ENCODE peak calls at places on chromosomes 3 and 15, in eight cellular contexts. I, K, E, F, N, Y, L and V are unnamed samples.

GRCh38 chr3:14438929-14439328 is 36.5 kb downstream of the SLC6A6 start:
- DNase-seq in K (peak), F (peak), E (no peak), L (no peak), Y (no peak), I (no peak), N (no peak), V (no peak)

GRCh38 chr3:187798531-187799520 is 53.6 kb upstream of the BCL6 start:
- DNase-seq in L (no peak), I (no peak), E (no peak), K (no peak), N (no peak), F (no peak), Y (peak), V (peak)

GRCh38 chr3:105976211-105976610 is 107.4 kb upstream of the CBLB start:
- DNase-seq in Y (no peak), I (no peak), K (no peak), L (no peak), N (no peak), E (no peak), F (no peak), V (no peak)

GRCh38 chr3:6697722-6698121 is 163.2 kb upstream of the GRM7 start:
- DNase-seq in L (no peak), N (no peak), Y (no peak), K (no peak), I (no peak), E (no peak), F (no peak), V (no peak)

GRCh38 chr15:31325432-31325975 is 1.1 kb upstream of the KLF13 start:
- DNase-seq in F (peak), L (peak), N (peak), K (peak), Y (peak), I (no peak), E (peak), V (peak)

GRCh38 chr15:65388306-65389080 is 10.7 kb upstream of the IGDCC3 start:
- DNase-seq in K (no peak), E (no peak), F (no peak), N (no peak), L (no peak), I (no peak), Y (no peak), V (no peak)

GRCh38 chr3:122982202-122983185 is 45.1 kb downstream of the SEMA5B start:
- DNase-seq in K (peak), Y (no peak), E (no peak), I (no peak), L (no peak), F (no peak), N (peak), V (no peak)

GRCh38 chr3:50466177-50466576 is 37.3 kb downstream of the CACNA2D2 start:
- DNase-seq in E (no peak), Y (no peak), N (no peak), L (no peak), F (no peak), I (no peak), K (no peak), V (no peak)

GRCh38 chr15:99385865-99386264 is 134.6 kb downstream of the LRRC28 start:
- DNase-seq in E (peak), F (no peak), K (peak), L (peak), Y (peak), I (no peak), N (peak), V (peak)

GRCh38 chr15:97129684-97130083 is 799.2 kb downstream of the NR2F2 start:
- DNase-seq in N (no peak), E (no peak), L (no peak), K (no peak), F (no peak), Y (no peak), I (no peak), V (no peak)

GRCh38 chr3:47283596-47284364 is 1.0 kb downstream of the KLHL18 start:
- DNase-seq in I (no peak), L (peak), K (no peak), Y (no peak), E (no peak), F (no peak), N (no peak), V (no peak)

GRCh38 chr3:137764001-137764433 is at the start of gene SOX14:
- DNase-seq in L (no peak), K (no peak), E (no peak), F (peak), Y (peak), I (no peak), N (no peak), V (peak)

GRCh38 chr15:67678948-67679347 is 136.4 kb downstream of the MAP2K5 start:
- DNase-seq in I (no peak), N (no peak), E (no peak), K (no peak), Y (no peak), F (no peak), L (no peak), V (no peak)

GRCh38 chr15:47505712-47506542 is 211.4 kb upstream of the SEMA6D start:
- DNase-seq in E (no peak), Y (no peak), N (peak), K (no peak), I (no peak), L (no peak), F (no peak), V (no peak)

GRCh38 chr15:93020976-93021772 is 67.8 kb downstream of the RGMA start:
- DNase-seq in F (no peak), K (no peak), I (no peak), E (no peak), L (no peak), Y (no peak), N (no peak), V (no peak)

GRCh38 chr3:190728574-190729246 is 133.8 kb downstream of the GMNC start:
- DNase-seq in E (no peak), L (no peak), I (no peak), K (no peak), Y (no peak), F (no peak), N (no peak), V (no peak)

GRCh38 chr15:48190932-48191573 is 412 bp upstream of the CTXN2 start:
- DNase-seq in E (no peak), K (peak), N (peak), I (no peak), Y (peak), F (peak), L (peak), V (peak)

GRCh38 chr3:109334572-109334971 is 2.8 kb downstream of the DPPA4 start:
- DNase-seq in F (no peak), N (no peak), Y (no peak), E (no peak), K (no peak), L (no peak), I (no peak), V (no peak)

GRCh38 chr3:132561003-132561402 is 36.1 kb upstream of the ACKR4 start:
- DNase-seq in F (no peak), Y (no peak), E (no peak), N (no peak), K (no peak), I (no peak), L (no peak), V (no peak)

GRCh38 chr3:63656791-63657190 is 4.3 kb downstream of the SNTN start:
- DNase-seq in K (no peak), Y (no peak), F (no peak), N (no peak), E (no peak), I (no peak), L (no peak), V (no peak)

GRCh38 chr3:9906480-9906879 is 3.8 kb downstream of the IL17RE start:
- DNase-seq in I (no peak), F (no peak), N (no peak), E (no peak), L (no peak), Y (no peak), K (no peak), V (no peak)

GRCh38 chr3:182787302-182788036 is 5.8 kb upstream of the ATP11B start:
- DNase-seq in E (no peak), F (no peak), K (no peak), Y (no peak), N (no peak), I (no peak), L (no peak), V (no peak)

GRCh38 chr3:151226088-151226563 is 23.1 kb upstream of the GPR171 start:
- DNase-seq in K (no peak), E (no peak), N (no peak), I (no peak), Y (no peak), F (no peak), L (no peak), V (no peak)

GRCh38 chr3:194324823-194325327 is 26.3 kb downstream of the CPN2 start:
- DNase-seq in L (no peak), I (no peak), Y (no peak), N (no peak), E (no peak), K (no peak), F (no peak), V (no peak)

GRCh38 chr3:194325424-194326165 is 25.5 kb downstream of the CPN2 start:
- DNase-seq in K (no peak), I (no peak), E (no peak), N (no peak), Y (no peak), L (no peak), F (no peak), V (no peak)

GRCh38 chr3:194321666-194322640 is 29.2 kb downstream of the CPN2 start:
- DNase-seq in F (no peak), K (no peak), N (no peak), I (no peak), E (no peak), L (peak), Y (no peak), V (no peak)

GRCh38 chr3:194322701-194323174 is 28.4 kb downstream of the CPN2 start:
- DNase-seq in N (no peak), Y (no peak), F (no peak), L (no peak), I (no peak), K (no peak), E (no peak), V (peak)

DNA sequence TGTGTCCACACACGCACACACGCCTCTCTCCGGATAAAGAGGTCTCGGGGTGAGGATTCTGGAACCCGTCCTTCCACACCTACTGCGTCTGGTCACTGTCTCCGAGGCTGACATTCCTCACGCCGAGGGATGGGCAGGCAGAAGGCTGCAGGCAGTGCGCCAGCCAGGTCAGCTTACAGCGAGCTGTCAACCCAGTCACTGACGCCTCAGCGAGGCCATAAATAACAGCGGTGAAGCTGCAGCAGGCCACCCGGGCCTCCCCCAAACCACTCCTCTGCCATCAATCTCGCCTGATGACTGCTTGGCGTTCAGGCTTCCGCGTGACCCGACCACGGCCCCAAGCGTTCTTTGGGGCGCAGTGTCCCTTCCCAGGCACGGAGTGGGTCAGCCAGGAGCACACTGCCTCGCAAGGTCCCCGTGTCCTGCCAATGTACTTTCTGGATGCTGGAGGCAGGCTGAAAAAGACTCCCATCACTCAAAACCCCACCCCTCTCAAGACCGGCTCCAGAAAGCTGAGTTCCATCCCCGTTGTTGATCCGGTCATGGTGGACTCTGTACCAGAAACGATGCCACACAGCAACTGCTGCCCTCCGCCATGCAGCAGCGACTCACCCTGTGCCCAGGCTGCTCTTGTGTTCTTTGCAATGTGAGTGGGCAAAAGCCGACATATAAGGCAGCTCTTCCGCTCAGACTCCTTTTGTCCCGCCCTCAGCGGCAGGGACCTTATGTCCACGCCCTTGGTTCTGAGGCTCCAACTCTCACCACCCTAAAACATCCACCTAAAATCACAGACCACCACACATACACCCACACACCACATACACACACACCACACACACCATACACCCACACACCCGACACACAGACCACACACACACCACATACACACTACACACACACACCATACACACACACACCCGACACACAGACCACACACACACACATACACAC is 27.1 kb downstream of the CPN2 start:
- DNase-seq in K (peak), E (peak), N (peak), L (no peak), Y (no peak), I (no peak), F (no peak), V (peak)
- H3K27ac ChIP-seq in K (peak), E (no peak), N (peak), L (no peak), Y (no peak), I (peak), F (no peak), V (no peak)

DNA sequence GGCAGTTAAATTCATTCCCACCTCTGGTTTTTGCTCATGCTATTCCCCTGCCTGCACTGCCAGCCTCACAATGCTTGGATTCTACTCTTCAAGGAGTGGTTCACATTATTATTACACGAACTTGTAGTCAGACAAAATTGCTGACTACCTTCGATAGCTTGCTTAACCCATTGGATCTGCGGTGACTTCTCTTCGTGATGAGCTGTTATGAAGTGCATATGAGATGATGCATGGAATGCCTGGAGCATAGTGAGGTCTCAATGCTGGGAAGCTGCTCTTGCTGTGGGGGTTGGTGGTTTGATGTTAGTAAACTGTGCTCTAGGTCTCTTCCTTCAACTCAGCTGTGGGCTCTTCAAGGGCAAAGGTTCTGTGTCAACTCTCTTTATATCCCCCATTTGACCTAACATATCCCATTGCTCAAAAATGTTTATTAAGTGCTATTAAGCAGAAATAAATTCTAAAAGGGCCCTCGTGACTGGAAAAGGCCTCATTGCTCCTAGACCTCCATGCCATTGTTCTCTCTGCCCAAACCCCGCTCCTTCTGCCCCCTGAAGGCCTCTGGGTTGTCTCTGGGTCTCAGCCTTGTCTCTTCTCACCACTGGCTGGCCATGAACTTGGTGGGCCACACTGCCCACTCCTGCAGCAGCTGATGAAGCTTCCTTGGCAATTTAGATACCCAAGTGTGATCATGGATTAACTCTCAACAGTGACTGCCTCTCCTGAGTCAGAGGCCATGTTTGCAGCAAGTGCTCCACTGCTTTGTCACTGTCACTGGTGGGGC is 4.5 kb upstream of the SLCO2A1 start:
- DNase-seq in L (no peak), K (no peak), I (no peak), Y (no peak), F (no peak), N (no peak), E (no peak), V (no peak)
- H3K27ac ChIP-seq in L (no peak), K (no peak), I (no peak), Y (no peak), F (no peak), N (no peak), E (no peak), V (no peak)

DNA sequence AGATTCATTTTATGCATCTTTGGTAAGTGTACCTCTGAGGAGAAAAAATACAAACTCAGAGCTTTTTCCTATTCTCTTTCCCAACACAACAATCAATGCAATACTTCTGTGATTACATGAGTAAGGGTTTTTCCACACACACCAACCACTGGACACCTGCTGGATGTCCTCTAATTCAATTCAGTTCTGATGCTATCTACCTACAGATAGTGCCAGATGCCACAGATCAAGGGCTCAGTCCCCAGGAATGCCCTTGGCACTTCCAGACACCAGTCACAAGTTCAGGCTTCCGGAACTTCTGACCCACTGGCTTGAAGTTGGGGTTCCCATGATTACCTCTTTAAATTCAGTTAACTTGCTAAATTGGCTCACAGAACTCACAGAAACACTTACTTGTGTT is 511.5 kb downstream of the AGBL1 start:
- DNase-seq in E (no peak), F (no peak), Y (no peak), K (no peak), N (no peak), L (no peak), I (no peak), V (no peak)
- H3K27ac ChIP-seq in E (no peak), F (no peak), Y (no peak), K (no peak), N (no peak), L (no peak), I (no peak), V (no peak)

GRCh38 chr3:126983276-126983652 is 349 bp downstream of the PLXNA1 start:
- DNase-seq in I (no peak), Y (no peak), F (no peak), E (no peak), N (no peak), L (no peak), K (no peak), V (no peak)
- H3K27ac ChIP-seq in I (peak), Y (no peak), F (no peak), E (peak), N (no peak), L (no peak), K (no peak), V (no peak)

GRCh38 chr3:48561045-48561736 is 2.4 kb downstream of the UCN2 start:
- DNase-seq in N (peak), L (peak), Y (no peak), E (peak), I (no peak), F (peak), K (peak), V (no peak)

GRCh38 chr3:48563382-48563918 is at the start of gene UCN2:
- DNase-seq in K (no peak), F (no peak), E (no peak), N (no peak), L (no peak), Y (no peak), I (no peak), V (no peak)

GRCh38 chr3:48558446-48559134 is 2.0 kb upstream of the PFKFB4 start:
- DNase-seq in F (peak), N (peak), K (peak), I (no peak), L (peak), Y (peak), E (no peak), V (no peak)

GRCh38 chr3:48562367-48563095 is 1.1 kb downstream of the UCN2 start:
- DNase-seq in Y (no peak), E (no peak), F (no peak), I (no peak), L (no peak), K (no peak), N (no peak), V (no peak)

GRCh38 chr3:48560648-48561018 is 2.9 kb downstream of the UCN2 start:
- DNase-seq in K (peak), L (peak), I (no peak), Y (no peak), N (peak), F (no peak), E (no peak), V (no peak)
- H3K27ac ChIP-seq in K (peak), L (no peak), I (no peak), Y (peak), N (no peak), F (no peak), E (peak), V (no peak)